ENCODE peak calls at places on chromosomes 7 and 10, in eight cellular contexts. S is activated CD8-positive, alpha-beta memory T cell treated with anti-CD3 and anti-CD28 coated beads for 24 hours; J is activated T-cell treated with anti-CD3 and anti-CD28 coated beads for 48 hours; T is AG04449; H is NCI-H1092 treated with DMSO at 0.1 percent for 48 hours; X is amniotic epithelial cell; C is fibroblast of the aortic adventitia; N is activated CD4-positive, alpha-beta T cell treated with anti-CD3 and anti-CD28 coated beads, Interleukin-2, amount 10 ng/mL, durations not matched to agents 7 days and 5 days. B is an unnamed sample.

GRCh38 chr7:123657304-123657685 is 1.6 kb downstream of the LMOD2 start:
- DNase-seq in S (no peak), J (no peak), T (no peak), H (no peak), X (no peak), C (no peak), N (no peak), B (no peak)

GRCh38 chr10:25701651-25702050 is 232.4 kb upstream of the MYO3A start:
- DNase-seq in S (no peak), J (no peak), T (no peak), H (no peak), X (no peak), C (no peak), N (no peak), B (no peak)

GRCh38 chr10:36817898-36818297 is 307.5 kb upstream of the ANKRD30A start:
- DNase-seq in S (no peak), J (no peak), T (no peak), H (no peak), X (no peak), C (no peak), N (no peak), B (no peak)

GRCh38 chr10:51269816-51270215 is 195.5 kb downstream of the PRKG1 start:
- DNase-seq in S (no peak), J (no peak), T (no peak), H (no peak), X (peak; percentile 32), C (peak; percentile 38), N (no peak), B (no peak)

GRCh38 chr7:151428393-151429231 is 11.3 kb downstream of the CRYGN start:
- DNase-seq in S (peak; percentile 58), J (no peak), T (no peak), H (peak; percentile 10), X (peak; percentile 100), C (peak; percentile 78), N (no peak), B (peak; percentile 20)

GRCh38 chr7:20409961-20410360 is 79.3 kb downstream of the ITGB8 start:
- DNase-seq in S (no peak), J (no peak), T (no peak), H (no peak), X (no peak), C (no peak), N (no peak), B (no peak)

GRCh38 chr7:545470-545869 is 25.8 kb upstream of the PDGFA start:
- DNase-seq in S (no peak), J (no peak), T (no peak), H (no peak), X (no peak), C (no peak), N (no peak), B (no peak)

GRCh38 chr10:117186832-117187615 is 10.3 kb upstream of the KCNK18 start:
- DNase-seq in S (no peak), J (no peak), T (no peak), H (no peak), X (peak; percentile 13), C (no peak), N (no peak), B (peak; percentile 7)

GRCh38 chr10:51433949-51434348 is 265.4 kb downstream of the CSTF2T start:
- DNase-seq in S (no peak), J (no peak), T (no peak), H (no peak), X (no peak), C (no peak), N (no peak), B (no peak)

GRCh38 chr10:102300289-102300843 is 55.0 kb downstream of the GBF1 start:
- DNase-seq in S (no peak), J (no peak), T (peak; percentile 57), H (no peak), X (peak; percentile 79), C (peak; percentile 71), N (no peak), B (peak; percentile 37)

GRCh38 chr10:87761892-87762291 is 56.1 kb downstream of the ATAD1 start:
- DNase-seq in S (no peak), J (peak; percentile 38), T (no peak), H (no peak), X (peak; percentile 98), C (peak; percentile 53), N (no peak), B (peak; percentile 81)

GRCh38 chr10:95260909-95261552 is 29.8 kb downstream of the PDLIM1 start:
- DNase-seq in S (no peak), J (no peak), T (peak; percentile 63), H (no peak), X (no peak), C (no peak), N (no peak), B (no peak)

GRCh38 chr7:141654551-141654950 is 47.4 kb downstream of the DENND11 start:
- DNase-seq in S (no peak), J (peak; percentile 32), T (peak; percentile 16), H (peak; percentile 80), X (peak; percentile 64), C (peak; percentile 73), N (peak; percentile 79), B (peak; percentile 55)

GRCh38 chr10:89651916-89652573 is 7.0 kb upstream of the PANK1 start:
- DNase-seq in S (no peak), J (no peak), T (no peak), H (no peak), X (peak; percentile 58), C (no peak), N (no peak), B (no peak)

GRCh38 chr10:44416021-44416758 is 31.3 kb upstream of the CXCL12 start:
- DNase-seq in S (no peak), J (no peak), T (no peak), H (no peak), X (no peak), C (peak; percentile 53), N (no peak), B (no peak)

GRCh38 chr10:97013983-97014382 is 171.8 kb downstream of the SLIT1 start:
- DNase-seq in S (no peak), J (no peak), T (no peak), H (no peak), X (no peak), C (no peak), N (no peak), B (no peak)

GRCh38 chr10:54124209-54124890 is 676.7 kb downstream of the PCDH15 start:
- DNase-seq in S (no peak), J (no peak), T (no peak), H (no peak), X (no peak), C (no peak), N (no peak), B (no peak)

GRCh38 chr10:79090134-79090803 is 21.5 kb downstream of the ZMIZ1 start:
- DNase-seq in S (no peak), J (no peak), T (no peak), H (peak; percentile 39), X (no peak), C (peak; percentile 63), N (no peak), B (peak; percentile 51)

GRCh38 chr7:64872351-64872750 is 30.7 kb upstream of the ZNF273 start:
- DNase-seq in S (peak; percentile 47), J (no peak), T (no peak), H (no peak), X (no peak), C (no peak), N (no peak), B (no peak)

GRCh38 chr10:52525761-52526160 is 211.7 kb downstream of the DKK1 start:
- DNase-seq in S (no peak), J (no peak), T (peak; percentile 42), H (no peak), X (peak; percentile 81), C (peak; percentile 76), N (no peak), B (peak; percentile 65)

GRCh38 chr10:60618861-60619260 is 159.4 kb upstream of the CDK1 start:
- DNase-seq in S (no peak), J (no peak), T (no peak), H (no peak), X (no peak), C (peak; percentile 7), N (no peak), B (no peak)

B was measured in fibroblast of gingiva.